ENCODE peak calls at places on chromosomes 11 and 22, in ten cellular contexts. E is H7, F is PC-9, T is GDM1, R is T-helper 1 cell, O is AG09309, C is endothelial cell, N is testis, Z is tibial artery, W is endothelial cell of umbilical vein. V is an unnamed sample.

GRCh38 chr22:37266581-37267127 is 15.7 kb upstream of the CYTH4 start:
- DNase-seq in E (no peak), F (no peak), T (no peak), R (no peak), O (no peak), C (no peak), N (no peak), Z (no peak), W (no peak), V (no peak)

GRCh38 chr11:69083531-69084247 is 35.0 kb downstream of the TPCN2 start:
- DNase-seq in E (no peak), F (no peak), T (no peak), R (no peak), O (no peak), C (no peak), N (no peak), Z (no peak), W (no peak), V (no peak)

GRCh38 chr22:24803064-24803542 is 2.9 kb upstream of the SGSM1 start:
- DNase-seq in E (peak; percentile 90), F (peak; percentile 35), T (peak; percentile 12), R (peak; percentile 56), O (no peak), C (peak; percentile 77), N (peak; percentile 76), Z (peak; percentile 56), W (peak; percentile 38), V (peak; percentile 38)

GRCh38 chr11:75533843-75534242 is 8.1 kb upstream of the GDPD5 start:
- DNase-seq in E (no peak), F (no peak), T (no peak), R (no peak), O (no peak), C (no peak), N (no peak), Z (no peak), W (no peak), V (no peak)

GRCh38 chr22:41360126-41360525 is 21.6 kb upstream of the TEF start:
- DNase-seq in E (peak; percentile 90), F (no peak), T (no peak), R (no peak), O (no peak), C (no peak), N (no peak), Z (no peak), W (no peak), V (no peak)

GRCh38 chr22:20264614-20265452 is 3.3 kb downstream of the RTN4R start:
- DNase-seq in E (no peak), F (no peak), T (no peak), R (no peak), O (no peak), C (no peak), N (no peak), Z (no peak), W (no peak), V (no peak)

GRCh38 chr22:20530368-20531153 is 23.2 kb downstream of the MED15 start:
- DNase-seq in E (peak; percentile 50), F (peak; percentile 81), T (no peak), R (no peak), O (no peak), C (no peak), N (no peak), Z (no peak), W (peak; percentile 20), V (peak; percentile 72)

GRCh38 chr22:41050873-41051272 is 41.5 kb upstream of the EP300 start:
- DNase-seq in E (no peak), F (no peak), T (no peak), R (no peak), O (no peak), C (no peak), N (no peak), Z (no peak), W (no peak), V (no peak)

GRCh38 chr11:36110698-36111410 is 167.0 kb downstream of the LDLRAD3 start:
- DNase-seq in E (no peak), F (no peak), T (no peak), R (no peak), O (no peak), C (no peak), N (no peak), Z (no peak), W (no peak), V (no peak)

GRCh38 chr22:35303029-35303624 is 3.4 kb downstream of the TOM1 start:
- DNase-seq in E (no peak), F (no peak), T (no peak), R (no peak), O (no peak), C (no peak), N (no peak), Z (no peak), W (no peak), V (no peak)

GRCh38 chr11:123454060-123454651 is 24.1 kb downstream of the GRAMD1B start:
- DNase-seq in E (no peak), F (peak; percentile 88), T (no peak), R (peak; percentile 10), O (no peak), C (peak; percentile 9), N (no peak), Z (no peak), W (peak; percentile 26), V (peak; percentile 95)

GRCh38 chr22:20111045-20111688 is 4.7 kb upstream of the RANBP1 start:
- DNase-seq in E (peak; percentile 88), F (no peak), T (no peak), R (no peak), O (no peak), C (no peak), N (no peak), Z (no peak), W (peak; percentile 23), V (peak; percentile 22)

GRCh38 chr11:107018274-107018901 is at the start of gene GUCY1A2:
- DNase-seq in E (peak; percentile 70), F (no peak), T (no peak), R (no peak), O (no peak), C (peak; percentile 26), N (peak; percentile 44), Z (no peak), W (no peak), V (no peak)

GRCh38 chr11:128892866-128893565 is 1.9 kb downstream of the KCNJ5 start:
- DNase-seq in E (no peak), F (no peak), T (no peak), R (no peak), O (no peak), C (no peak), N (no peak), Z (no peak), W (no peak), V (no peak)

GRCh38 chr11:76243157-76243556 is 36.9 kb upstream of the WNT11 start:
- DNase-seq in E (peak; percentile 89), F (no peak), T (no peak), R (no peak), O (no peak), C (peak; percentile 30), N (no peak), Z (no peak), W (no peak), V (no peak)

GRCh38 chr11:123159146-123159857 is 35.7 kb downstream of the CLMP start:
- DNase-seq in E (no peak), F (no peak), T (no peak), R (no peak), O (no peak), C (no peak), N (no peak), Z (no peak), W (no peak), V (no peak)

GRCh38 chr22:28600546-28601143 is 79.0 kb downstream of the TTC28 start:
- DNase-seq in E (peak; percentile 10), F (no peak), T (peak; percentile 11), R (peak; percentile 6), O (peak; percentile 46), C (no peak), N (no peak), Z (no peak), W (peak; percentile 73), V (peak; percentile 52)

GRCh38 chr11:122105009-122105828 is 10.8 kb downstream of the BLID start:
- DNase-seq in E (no peak), F (no peak), T (no peak), R (no peak), O (no peak), C (no peak), N (no peak), Z (no peak), W (no peak), V (no peak)

GRCh38 chr11:120172054-120172881 is 34.4 kb upstream of the TRIM29 start:
- DNase-seq in E (peak; percentile 89), F (peak; percentile 63), T (peak; percentile 53), R (peak; percentile 25), O (no peak), C (peak; percentile 73), N (peak; percentile 79), Z (peak; percentile 65), W (peak; percentile 39), V (peak; percentile 36)

GRCh38 chr11:130488187-130489026 is 40.0 kb downstream of the ADAMTS15 start:
- DNase-seq in E (no peak), F (no peak), T (no peak), R (no peak), O (no peak), C (no peak), N (no peak), Z (no peak), W (no peak), V (no peak)

GRCh38 chr11:1875093-1875785 is 16.5 kb downstream of the PRR33 start:
- DNase-seq in E (peak; percentile 64), F (no peak), T (no peak), R (no peak), O (no peak), C (no peak), N (no peak), Z (no peak), W (no peak), V (no peak)

GRCh38 chr11:95886462-95886861 is 37.4 kb downstream of the MTMR2 start:
- DNase-seq in E (no peak), F (no peak), T (no peak), R (no peak), O (no peak), C (no peak), N (no peak), Z (no peak), W (no peak), V (no peak)

GRCh38 chr11:85685820-85686459 is at the start of gene CCDC89:
- DNase-seq in E (peak; percentile 49), F (no peak), T (no peak), R (no peak), O (peak; percentile 73), C (no peak), N (peak; percentile 89), Z (peak; percentile 79), W (no peak), V (no peak)

GRCh38 chr11:8382436-8383053 is 118.9 kb upstream of the LMO1 start:
- DNase-seq in E (peak; percentile 13), F (no peak), T (no peak), R (no peak), O (no peak), C (no peak), N (no peak), Z (no peak), W (no peak), V (no peak)

GRCh38 chr11:21561589-21561988 is 631.3 kb upstream of the ANO5 start:
- DNase-seq in E (no peak), F (no peak), T (no peak), R (no peak), O (no peak), C (no peak), N (no peak), Z (no peak), W (no peak), V (no peak)

GRCh38 chr22:25076281-25076680 is 123.4 kb upstream of the CRYBB3 start:
- DNase-seq in E (no peak), F (no peak), T (no peak), R (no peak), O (no peak), C (no peak), N (no peak), Z (no peak), W (no peak), V (no peak)

GRCh38 chr22:21073023-21073422 is 27.3 kb downstream of the LRRC74B start:
- DNase-seq in E (no peak), F (no peak), T (no peak), R (no peak), O (no peak), C (no peak), N (no peak), Z (no peak), W (no peak), V (no peak)